ENCODE peak calls at places on chromosomes 2 and 18, in seven cellular contexts. E, J, X, Q, A, N and U are unnamed samples. For H3K4me1, the result is how much of the 10 kb centered on the place peaks cover.

GRCh38 chr2:181790716-181791649 is 100.5 kb upstream of the ITPRID2 start:
- DNase-seq in N (no peak), X (no peak), Q (peak), E (peak), J (peak), A (peak), U (peak)

GRCh38 chr2:170122883-170123547 is 54.9 kb upstream of the MYO3B start:
- DNase-seq in J (no peak), E (peak), N (no peak), X (no peak), A (no peak), Q (no peak), U (peak)

GRCh38 chr2:16240459-16240858 is 300.1 kb downstream of the MYCN start:
- DNase-seq in X (no peak), N (no peak), A (no peak), J (no peak), E (no peak), Q (no peak), U (no peak)

GRCh38 chr2:27095745-27096651 is 9.4 kb downstream of the KHK start:
- DNase-seq in A (peak), N (peak), J (no peak), Q (peak), E (peak), X (peak), U (peak)

GRCh38 chr2:230578106-230578505 is 134.5 kb upstream of the CAB39 start:
- DNase-seq in J (no peak), Q (no peak), A (no peak), N (no peak), E (no peak), X (no peak), U (no peak)

GRCh38 chr2:95670167-95670566 is 78.4 kb downstream of the TRIM43 start:
- DNase-seq in E (peak), N (no peak), J (no peak), Q (no peak), A (no peak), X (no peak), U (peak)

GRCh38 chr2:96195410-96196071 is 13.1 kb downstream of the STARD7 start:
- DNase-seq in Q (no peak), N (no peak), A (peak), E (peak), X (no peak), J (no peak), U (peak)

GRCh38 chr2:233919938-233920337 is 2.8 kb downstream of the TRPM8 start:
- DNase-seq in X (no peak), A (no peak), J (no peak), N (no peak), Q (no peak), E (peak), U (peak)

GRCh38 chr2:149225446-149225845 is 104.9 kb upstream of the LYPD6 start:
- DNase-seq in X (no peak), N (no peak), A (no peak), E (no peak), J (no peak), Q (no peak), U (no peak)

GRCh38 chr18:78571063-78571785 is 408.4 kb upstream of the SALL3 start:
- DNase-seq in A (no peak), X (no peak), E (no peak), N (no peak), J (no peak), Q (no peak), U (no peak)

GRCh38 chr2:2229898-2230817 is 100.9 kb downstream of the MYT1L start:
- DNase-seq in Q (no peak), J (no peak), A (no peak), X (peak), N (no peak), E (peak), U (no peak)

GRCh38 chr2:98489971-98490962 is 45.6 kb downstream of the INPP4A start:
- DNase-seq in N (no peak), Q (no peak), E (no peak), A (no peak), J (no peak), X (no peak), U (no peak)

GRCh38 chr2:166632616-166633015 is 138.6 kb upstream of the SCN7A start:
- DNase-seq in E (peak), J (peak), N (no peak), X (no peak), Q (no peak), A (no peak), U (peak)

GRCh38 chr2:189916651-189917050 is 132.4 kb downstream of the PMS1 start:
- DNase-seq in E (no peak), A (no peak), N (no peak), Q (no peak), J (no peak), X (no peak), U (no peak)
- H3K4me1 ChIP-seq in E (under half), A (under half), N (under half), Q (under half), J (under half), X (under half), U (under half)

GRCh38 chr2:42053482-42053790 is 5.6 kb downstream of the PKDCC start:
- DNase-seq in X (no peak), A (no peak), Q (no peak), J (no peak), E (no peak), N (no peak), U (no peak)

GRCh38 chr2:42053791-42054656 is 6.2 kb downstream of the PKDCC start:
- DNase-seq in X (no peak), N (no peak), Q (no peak), A (peak), E (no peak), J (no peak), U (peak)

GRCh38 chr2:42055573-42056514 is 8.0 kb downstream of the PKDCC start:
- DNase-seq in X (peak), N (no peak), E (no peak), A (peak), J (no peak), Q (no peak), U (no peak)

GRCh38 chr2:42052702-42053481 is 5.1 kb downstream of the PKDCC start:
- DNase-seq in N (no peak), A (no peak), X (no peak), E (no peak), Q (no peak), J (no peak), U (peak)

GRCh38 chr2:42054657-42055430 is 7.0 kb downstream of the PKDCC start:
- DNase-seq in A (peak), Q (no peak), X (peak), J (no peak), N (no peak), E (no peak), U (no peak)
- H3K4me1 ChIP-seq in A (under half), Q (under half), X (under half), J (under half), N (half or more), E (under half), U (under half)

DNA sequence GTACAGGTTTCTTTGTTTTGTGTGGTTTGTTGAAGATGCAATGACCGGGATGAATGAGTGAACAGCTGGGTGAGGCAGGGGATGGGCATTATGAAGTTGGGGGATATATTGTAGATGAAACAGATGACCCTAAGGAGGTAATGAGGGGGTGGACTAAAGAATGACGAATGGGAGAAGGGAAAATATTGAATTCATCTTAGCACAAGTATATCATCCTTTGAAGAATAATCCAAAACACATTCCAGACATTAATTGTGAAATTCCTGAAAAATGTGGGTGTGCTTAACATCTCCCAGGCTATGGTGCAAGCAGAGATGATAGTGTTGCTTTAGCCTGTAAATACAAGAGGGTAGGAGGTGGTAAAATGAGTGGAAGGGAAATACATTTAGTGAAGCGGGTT is 5.8 kb downstream of the CRIM1 start:
- DNase-seq in A (no peak), J (no peak), Q (no peak), X (no peak), E (peak), N (no peak), U (peak)
- H3K4me1 ChIP-seq in A (under half), J (half or more), Q (under half), X (under half), E (half or more), N (half or more), U (under half)

DNA sequence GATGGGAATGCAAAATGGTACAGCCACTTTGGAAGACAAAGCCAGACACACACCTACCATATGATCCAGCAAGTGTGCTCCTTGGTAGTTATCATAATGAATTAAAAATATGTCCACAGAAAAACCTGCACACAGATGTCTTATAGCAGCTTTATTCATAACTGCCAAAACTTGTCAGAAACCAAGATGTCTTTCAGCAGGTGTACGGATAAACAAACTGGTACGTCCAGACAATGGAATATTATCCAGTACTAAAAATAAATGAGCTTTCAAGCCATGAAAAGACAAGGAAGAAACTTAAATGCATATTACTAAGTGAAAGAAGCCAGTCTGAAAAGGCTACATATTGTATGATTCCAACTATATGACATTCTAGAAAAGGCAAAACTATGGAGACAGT is 50.3 kb downstream of the CHMP3 start:
- DNase-seq in Q (no peak), A (no peak), E (no peak), X (no peak), J (no peak), N (no peak), U (no peak)
- H3K4me1 ChIP-seq in Q (under half), A (under half), E (under half), X (under half), J (under half), N (under half), U (under half)

DNA sequence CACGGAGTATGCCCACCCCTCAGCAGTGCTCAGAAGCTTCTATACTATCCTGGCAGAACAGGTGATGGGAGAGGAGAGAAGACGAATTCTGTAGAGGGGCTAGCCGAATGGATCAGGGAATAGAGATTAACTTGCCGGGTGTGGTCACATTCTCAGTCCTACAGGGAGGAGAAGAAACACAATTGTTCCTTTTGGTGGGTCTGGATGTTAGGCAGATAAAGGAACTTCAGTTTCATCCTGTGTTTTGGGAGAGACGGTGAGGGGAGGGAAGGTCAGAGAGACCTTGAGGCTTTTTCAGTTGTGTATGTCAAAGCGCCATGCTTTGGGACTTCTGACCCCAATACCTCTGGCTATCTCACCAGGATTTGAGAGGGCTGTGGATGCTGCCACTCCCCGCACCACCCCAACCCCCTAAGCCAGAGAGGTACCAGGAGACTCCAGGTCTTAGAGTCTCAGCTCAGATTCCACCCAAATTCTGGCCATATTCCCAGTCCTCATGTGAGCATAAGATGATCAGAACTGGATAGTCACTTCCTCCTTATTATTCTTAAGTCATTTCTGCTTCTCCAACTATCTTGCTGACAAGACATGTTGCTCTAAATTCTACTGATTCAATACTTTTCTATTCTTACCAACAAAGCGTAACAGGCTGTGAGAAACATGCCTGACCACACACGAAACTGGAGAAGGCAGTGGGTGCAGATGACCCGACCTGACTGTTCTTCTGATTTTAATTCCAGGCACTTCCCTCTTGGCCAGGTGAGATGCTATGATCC is 2.2 kb upstream of the TMEM37 start:
- DNase-seq in E (peak), Q (no peak), N (no peak), A (peak), X (no peak), J (no peak), U (peak)
- H3K4me1 ChIP-seq in E (under half), Q (under half), N (under half), A (under half), X (under half), J (under half), U (under half)

GRCh38 chr18:35494281-35494825 is 3.4 kb downstream of the INO80C start:
- DNase-seq in E (no peak), N (no peak), Q (no peak), A (no peak), J (no peak), X (no peak), U (no peak)

GRCh38 chr18:35489913-35490490 is 7.8 kb downstream of the INO80C start:
- DNase-seq in J (no peak), N (no peak), E (no peak), Q (no peak), X (no peak), A (peak), U (no peak)

GRCh38 chr18:35495821-35496368 is 1.9 kb downstream of the INO80C start:
- DNase-seq in J (no peak), Q (no peak), A (no peak), E (peak), X (no peak), N (no peak), U (peak)

GRCh38 chr18:35490894-35491688 is 6.7 kb downstream of the INO80C start:
- DNase-seq in N (peak), Q (no peak), X (no peak), A (no peak), J (no peak), E (no peak), U (no peak)

DNA sequence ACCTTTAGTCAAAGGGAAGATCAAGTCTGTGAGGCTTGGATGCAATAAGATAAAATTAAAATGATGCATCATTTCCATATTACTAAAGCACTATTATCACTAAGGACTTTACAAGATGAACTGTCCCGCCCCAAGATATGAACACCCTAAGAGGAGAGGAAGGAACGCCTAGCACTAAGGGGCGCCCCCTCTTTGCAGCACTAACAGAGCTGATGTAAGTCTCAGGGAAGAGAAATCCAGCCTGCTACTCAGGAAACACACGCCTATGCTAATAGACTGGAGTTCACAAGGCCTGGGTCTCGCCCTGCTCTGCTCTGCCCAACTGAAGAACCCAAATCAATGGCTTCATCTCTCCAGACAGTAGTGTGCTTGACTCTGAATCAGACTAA is 6.1 kb downstream of the INO80C start:
- DNase-seq in A (no peak), Q (no peak), J (no peak), N (peak), E (no peak), X (no peak), U (no peak)
- H3K4me1 ChIP-seq in A (under half), Q (under half), J (under half), N (under half), E (under half), X (under half), U (under half)